ENCODE peak calls at places on chromosome 7, in five cellular contexts. S, L, Y, F and Z are unnamed samples.

GRCh38 chr7:108165726-108166125 is 35.6 kb upstream of the LAMB4 start:
- DNase-seq in L (no peak), S (no peak), F (no peak), Y (no peak), Z (peak; percentile 11)

GRCh38 chr7:123871998-123872867 is 27.3 kb downstream of the HYAL4 start:
- DNase-seq in L (peak; percentile 31), F (peak; percentile 45), Y (peak; percentile 55), S (no peak), Z (peak; percentile 74)

GRCh38 chr7:85927226-85927625 is 716.5 kb upstream of the GRM3 start:
- DNase-seq in F (no peak), L (no peak), Y (no peak), S (no peak), Z (no peak)

GRCh38 chr7:70392870-70393269 is 739.1 kb upstream of the GALNT17 start:
- DNase-seq in L (no peak), S (no peak), F (no peak), Y (no peak), Z (no peak)

GRCh38 chr7:99729501-99730261 is 5.3 kb downstream of the CYP3A7 start:
- DNase-seq in F (no peak), S (no peak), L (no peak), Y (peak; percentile 94), Z (no peak)

GRCh38 chr7:157587051-157587450 is 250.2 kb downstream of the DNAJB6 start:
- DNase-seq in F (no peak), L (no peak), Y (no peak), S (no peak), Z (no peak)

GRCh38 chr7:37342665-37343471 is 105.8 kb downstream of the ELMO1 start:
- DNase-seq in Y (no peak), F (no peak), L (no peak), S (peak; percentile 69), Z (peak; percentile 37)

GRCh38 chr7:66296555-66296954 is 91.4 kb downstream of the TPST1 start:
- DNase-seq in F (no peak), L (no peak), S (no peak), Y (no peak), Z (no peak)

GRCh38 chr7:105010538-105011523 is 3.2 kb upstream of the KMT2E start:
- DNase-seq in Y (no peak), L (no peak), F (peak; percentile 26), S (no peak), Z (peak; percentile 58)

GRCh38 chr7:42198296-42198695 is 38.7 kb downstream of the GLI3 start:
- DNase-seq in L (no peak), Y (no peak), F (no peak), S (no peak), Z (no peak)

GRCh38 chr7:48253020-48253419 is 81.8 kb downstream of the ABCA13 start:
- DNase-seq in L (no peak), Y (no peak), F (no peak), S (no peak), Z (no peak)

GRCh38 chr7:142632291-142633134 is 116.8 kb upstream of the PRSS1 start:
- DNase-seq in L (peak; percentile 71), S (peak; percentile 32), F (peak; percentile 82), Y (peak; percentile 32), Z (peak; percentile 74)

GRCh38 chr7:47885309-47886000 is 62.8 kb downstream of the PKD1L1 start:
- DNase-seq in Y (no peak), L (no peak), S (no peak), F (no peak), Z (no peak)

GRCh38 chr7:82343-83155 is 109.8 kb upstream of the FAM20C start:
- DNase-seq in S (no peak), F (no peak), Y (no peak), L (no peak), Z (no peak)

GRCh38 chr7:117661312-117661711 is 181.5 kb downstream of the CFTR start:
- DNase-seq in F (no peak), S (no peak), L (no peak), Y (no peak), Z (no peak)
- H3K4me1 ChIP-seq in F (no peaks in the 10 kb centered on the region), S (no peaks in the 10 kb centered on the region), L (peaks cover 48% of the 10 kb centered on the region), Y (no peaks in the 10 kb centered on the region), Z (peaks cover 11% of the 10 kb centered on the region)

DNA sequence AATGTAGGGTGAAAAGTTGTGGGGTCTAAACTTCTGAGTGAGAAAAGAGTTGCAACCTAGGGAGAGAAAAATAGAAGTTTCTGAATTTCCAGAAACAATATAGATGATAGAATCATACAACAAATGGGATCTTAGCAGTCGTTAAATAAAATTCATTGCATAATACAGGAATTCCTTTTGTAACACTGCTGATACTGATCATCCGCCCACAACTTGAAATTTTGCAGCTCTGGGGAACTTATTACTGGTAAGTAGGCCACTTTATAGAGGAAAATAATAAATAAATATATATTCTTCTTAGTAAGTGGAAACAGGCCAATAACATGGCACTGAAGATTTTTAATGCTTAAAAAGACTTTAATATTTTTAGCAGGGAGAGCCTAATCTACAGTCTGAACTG is 81.9 kb upstream of the SMIM30 start:
- DNase-seq in Y (no peak), S (no peak), L (no peak), F (no peak), Z (no peak)
- TF ChIP-seq MYC in Y (no peak), S (no peak), L (no peak), F (no peak), Z (no peak)

DNA sequence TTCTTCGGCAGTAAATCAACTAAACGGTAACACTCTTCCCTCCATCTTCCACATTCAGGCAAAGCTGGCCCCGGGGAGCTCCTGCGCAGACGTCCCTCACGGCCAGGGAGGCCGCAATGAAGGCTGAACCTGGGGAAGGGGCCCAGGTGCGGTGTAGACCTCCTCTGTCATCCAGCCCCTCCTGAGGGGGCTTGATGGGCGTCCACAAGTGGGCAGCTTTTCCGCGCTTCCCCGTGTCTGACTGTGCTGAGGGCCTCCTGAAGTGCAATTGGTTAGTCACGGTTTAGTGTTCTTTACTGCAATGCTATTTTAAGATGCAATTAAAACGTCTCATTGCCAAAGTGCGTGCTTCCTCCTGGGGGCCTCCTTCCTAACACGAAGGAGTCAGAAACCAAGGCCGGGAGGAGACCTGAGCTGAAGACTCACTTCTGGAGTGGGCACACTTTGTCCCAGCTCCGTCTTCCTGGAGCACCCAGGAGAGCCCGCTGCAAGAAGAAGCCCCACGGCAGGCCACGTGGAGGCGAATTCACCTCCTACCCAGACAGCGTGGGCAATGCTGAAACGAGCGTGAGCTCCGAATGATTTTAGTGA is 173.3 kb downstream of the ELFN1 start:
- DNase-seq in F (no peak), L (no peak), S (no peak), Y (no peak), Z (no peak)
- H3K4me1 ChIP-seq in F (no peaks in the 10 kb centered on the region), L (no peaks in the 10 kb centered on the region), S (no peaks in the 10 kb centered on the region), Y (peaks cover 14% of the 10 kb centered on the region), Z (no peaks in the 10 kb centered on the region)

DNA sequence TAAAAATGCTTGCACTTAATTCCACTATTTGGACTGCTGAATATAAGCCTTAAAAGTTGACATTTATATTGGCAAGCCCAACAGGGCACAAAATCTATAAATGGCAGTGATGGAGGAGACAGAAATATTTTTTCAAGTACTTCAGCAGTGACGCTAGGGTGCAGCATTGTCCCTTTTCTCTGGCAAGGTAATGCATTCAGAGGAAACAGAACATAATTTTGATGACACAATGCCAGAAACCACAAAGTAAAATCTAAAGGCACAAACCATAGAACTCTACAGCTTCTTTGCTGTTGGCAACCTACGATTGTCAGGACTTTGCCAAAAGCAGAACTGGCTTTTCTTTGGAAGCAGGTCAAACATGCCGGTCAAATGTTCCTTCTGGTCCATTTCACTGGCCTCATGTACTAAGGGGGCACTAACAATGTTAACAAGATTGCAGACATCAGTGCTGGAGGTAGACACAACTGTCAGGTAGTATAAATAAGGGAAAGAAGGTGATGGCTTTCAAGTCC is 30.9 kb upstream of the FAM133B start:
- DNase-seq in Y (peak; percentile 41), L (peak; percentile 36), S (peak; percentile 79), F (peak; percentile 40), Z (peak; percentile 90)
- TF ChIP-seq MYC in Y (no peak), L (no peak), S (no peak), F (no peak), Z (no peak)

GRCh38 chr7:6382797-6383196 is 65.0 kb downstream of the DAGLB start:
- DNase-seq in L (no peak), Y (no peak), F (no peak), S (no peak), Z (peak; percentile 44)

GRCh38 chr7:6379881-6380280 is 67.9 kb downstream of the DAGLB start:
- DNase-seq in S (no peak), L (no peak), Y (no peak), F (no peak), Z (no peak)

GRCh38 chr7:6380310-6381095 is 67.3 kb downstream of the DAGLB start:
- DNase-seq in F (no peak), L (no peak), S (no peak), Y (no peak), Z (no peak)

GRCh38 chr7:6375346-6376101 is 72.2 kb downstream of the DAGLB start:
- DNase-seq in S (no peak), F (no peak), L (no peak), Y (no peak), Z (peak; percentile 63)

DNA sequence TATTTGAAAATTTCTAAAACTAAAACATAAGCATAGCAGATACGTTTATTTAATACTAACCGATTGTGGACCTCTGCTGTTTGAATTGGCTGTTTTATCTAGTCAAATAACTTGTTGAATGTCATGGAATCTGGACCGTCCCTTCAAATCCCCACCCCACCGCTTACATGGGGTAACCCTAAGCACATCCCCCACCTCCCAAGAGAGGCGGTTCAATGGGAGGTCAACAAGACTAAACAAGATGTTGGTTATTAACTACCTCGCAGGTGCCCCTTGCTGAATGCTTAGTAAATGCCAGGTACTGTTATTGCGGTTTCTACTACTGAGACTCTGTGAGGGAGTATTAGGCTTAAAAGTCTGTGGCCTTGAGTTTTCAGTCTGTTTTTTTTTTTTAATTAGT is 70.9 kb downstream of the DAGLB start:
- DNase-seq in Y (peak; percentile 90), L (no peak), S (no peak), F (no peak), Z (no peak)
- H3K4me1 ChIP-seq in Y (peaks cover 55% of the 10 kb centered on the region), L (peaks cover 37% of the 10 kb centered on the region), S (peaks cover 17% of the 10 kb centered on the region), F (peaks cover 26% of the 10 kb centered on the region), Z (peaks cover 27% of the 10 kb centered on the region)

GRCh38 chr7:102836206-102836938 is 76.4 kb upstream of the LRRC17 start:
- DNase-seq in L (peak; percentile 26), F (no peak), S (no peak), Y (no peak), Z (peak; percentile 82)
- TF ChIP-seq MYC in L (no peak), F (no peak), S (no peak), Y (no peak), Z (no peak)

GRCh38 chr7:39421661-39422060 is 144.5 kb upstream of the YAE1 start:
- DNase-seq in S (no peak), Y (no peak), L (no peak), F (no peak), Z (no peak)
- H3K4me1 ChIP-seq in S (no peaks in the 10 kb centered on the region), Y (no peaks in the 10 kb centered on the region), L (no peaks in the 10 kb centered on the region), F (no peaks in the 10 kb centered on the region), Z (no peaks in the 10 kb centered on the region)